ENCODE peak calls at places on chromosomes 2 and 18, in six cellular contexts. N is fibroblast of the aortic adventitia, C is astrocyte of the spinal cord, Y is tibial nerve, M is AG10803, V is neural crest cell. D is an unnamed sample.

GRCh38 chr2:182824056-182824758 is 42.2 kb downstream of the FRZB start:
- DNase-seq in V (no peak), C (no peak), N (no peak), M (no peak), Y (no peak), D (no peak)

GRCh38 chr2:25032094-25032493 is 9.8 kb upstream of the EFR3B start:
- DNase-seq in N (peak), C (no peak), M (peak), V (no peak), Y (no peak), D (no peak)

GRCh38 chr2:37148325-37148724 is 8.5 kb downstream of the EIF2AK2 start:
- DNase-seq in Y (no peak), C (no peak), V (no peak), N (no peak), M (no peak), D (no peak)

GRCh38 chr2:20049631-20050030 is 1.8 kb downstream of the LAPTM4A start:
- DNase-seq in M (peak), V (no peak), Y (peak), N (peak), C (peak), D (no peak)

GRCh38 chr2:8154936-8155335 is 526.9 kb upstream of the ID2 start:
- DNase-seq in Y (no peak), C (peak), V (no peak), N (peak), M (peak), D (no peak)

GRCh38 chr2:34652636-34653035 is 1053.5 kb upstream of the FAM98A start:
- DNase-seq in N (peak), V (peak), Y (no peak), C (peak), M (no peak), D (no peak)

GRCh38 chr2:33242845-33243244 is 233.6 kb upstream of the RASGRP3 start:
- DNase-seq in N (peak), C (peak), Y (no peak), M (peak), V (no peak), D (no peak)

GRCh38 chr2:201866643-201867310 is 60.4 kb downstream of the CDK15 start:
- DNase-seq in N (no peak), M (no peak), V (no peak), Y (no peak), C (no peak), D (no peak)

GRCh38 chr2:202758638-202759037 is 112.9 kb downstream of the ICA1L start:
- DNase-seq in V (no peak), M (no peak), C (no peak), Y (no peak), N (no peak), D (no peak)

GRCh38 chr2:48445091-48445725 is 84.7 kb upstream of the STON1 start:
- DNase-seq in V (no peak), Y (no peak), C (no peak), N (no peak), M (no peak), D (no peak)

GRCh38 chr2:86048383-86048701 is 57.3 kb downstream of the POLR1A start:
- DNase-seq in N (no peak), M (no peak), C (no peak), Y (no peak), V (no peak), D (no peak)

GRCh38 chr18:50114448-50114847 is 80.5 kb downstream of the MYO5B start:
- DNase-seq in V (no peak), Y (no peak), C (no peak), M (no peak), N (no peak), D (no peak)

GRCh38 chr2:216344958-216345315 is 27.3 kb downstream of the MARCHF4 start:
- DNase-seq in Y (no peak), V (no peak), N (no peak), M (peak), C (peak), D (no peak)

GRCh38 chr2:102112692-102113665 is 29.6 kb upstream of the IL1R1 start:
- DNase-seq in C (peak), N (peak), V (no peak), M (peak), Y (no peak), D (no peak)

GRCh38 chr2:74507926-74508520 is 528 bp upstream of the PCGF1 start:
- DNase-seq in C (no peak), V (no peak), M (peak), N (no peak), Y (no peak), D (no peak)

GRCh38 chr2:20630967-20631366 is 19.9 kb downstream of the HS1BP3 start:
- DNase-seq in N (no peak), M (no peak), C (no peak), V (no peak), Y (no peak), D (no peak)

GRCh38 chr18:23903971-23904370 is 110.6 kb upstream of the TTC39C start:
- DNase-seq in Y (no peak), V (no peak), C (no peak), M (no peak), N (no peak), D (no peak)

GRCh38 chr18:33440011-33440383 is 524 bp downstream of the CCDC178 start:
- DNase-seq in Y (peak), N (peak), V (peak), C (peak), M (peak), D (no peak)

GRCh38 chr2:197673606-197674005 is 1.8 kb downstream of the RFTN2 start:
- DNase-seq in C (no peak), Y (no peak), V (no peak), N (no peak), M (no peak), D (no peak)

GRCh38 chr2:84865181-84865783 is 15.6 kb downstream of the TRABD2A start:
- DNase-seq in C (peak), N (peak), V (no peak), M (peak), Y (no peak), D (no peak)

GRCh38 chr2:191343796-191344338 is 98.7 kb downstream of the MYO1B start:
- DNase-seq in C (no peak), Y (no peak), M (no peak), N (no peak), V (no peak), D (no peak)

GRCh38 chr18:12886498-12887126 is 2.6 kb upstream of the PTPN2 start:
- DNase-seq in V (no peak), C (no peak), N (no peak), Y (no peak), M (peak), D (no peak)

GRCh38 chr18:76981388-76981968 is 151.1 kb downstream of the MBP start:
- DNase-seq in N (no peak), M (no peak), V (no peak), C (no peak), Y (no peak), D (no peak)

GRCh38 chr2:98697651-98698337 is 33.1 kb downstream of the MGAT4A start:
- DNase-seq in N (no peak), V (no peak), M (no peak), Y (no peak), C (no peak), D (no peak)

GRCh38 chr2:43136011-43136799 is 90.2 kb downstream of the ZFP36L2 start:
- DNase-seq in C (no peak), M (no peak), N (no peak), Y (no peak), V (no peak), D (no peak)

GRCh38 chr2:132652501-132652900 is 17.5 kb downstream of the LYPD1 start:
- DNase-seq in N (no peak), Y (no peak), V (no peak), M (no peak), C (no peak), D (no peak)

GRCh38 chr18:47582055-47582454 is 330.6 kb upstream of the SKOR2 start:
- DNase-seq in N (no peak), C (no peak), V (peak), Y (no peak), M (no peak), D (no peak)

GRCh38 chr2:221075203-221075602 is 496.9 kb downstream of the EPHA4 start:
- DNase-seq in C (peak), N (peak), V (no peak), Y (no peak), M (peak), D (no peak)

GRCh38 chr2:164456599-164456998 is 164.7 kb downstream of the GRB14 start:
- DNase-seq in N (no peak), M (no peak), V (no peak), C (peak), Y (no peak), D (no peak)

GRCh38 chr2:132929786-132930185 is 259.8 kb upstream of the LYPD1 start:
- DNase-seq in C (no peak), M (no peak), N (peak), V (no peak), Y (no peak), D (no peak)

GRCh38 chr2:101038455-101039255 is 36.6 kb downstream of the RPL31 start:
- DNase-seq in N (peak), C (no peak), M (peak), V (no peak), Y (no peak), D (no peak)

GRCh38 chr2:102417946-102418345 is 5.0 kb upstream of the IL18RAP start:
- DNase-seq in M (no peak), V (no peak), C (no peak), Y (no peak), N (no peak), D (no peak)

GRCh38 chr2:46669996-46670793 is 190.8 kb downstream of the TMEM247 start:
- DNase-seq in C (peak), N (peak), Y (no peak), M (peak), V (no peak), D (no peak)

GRCh38 chr2:219576505-219577388 is 4.6 kb downstream of the INHA start:
- DNase-seq in C (no peak), Y (no peak), V (peak), N (no peak), M (no peak), D (no peak)

GRCh38 chr18:48693625-48694262 is 154.9 kb downstream of the CTIF start:
- DNase-seq in M (peak), C (peak), V (no peak), Y (no peak), N (peak), D (no peak)

GRCh38 chr2:166338831-166339339 is 36.9 kb downstream of the SCN9A start:
- DNase-seq in C (no peak), N (no peak), V (no peak), M (no peak), Y (no peak), D (no peak)

GRCh38 chr18:22469061-22469689 is 51.5 kb upstream of the CTAGE1 start:
- DNase-seq in N (no peak), M (no peak), V (no peak), C (peak), Y (no peak), D (no peak)

GRCh38 chr18:12027046-12027445 is 45.7 kb downstream of the IMPA2 start:
- DNase-seq in V (no peak), N (no peak), M (peak), Y (no peak), C (no peak), D (no peak)

GRCh38 chr2:10579441-10580169 is 110.2 kb downstream of the NOL10 start:
- DNase-seq in C (no peak), Y (no peak), V (no peak), N (no peak), M (no peak), D (no peak)

GRCh38 chr18:51149605-51150429 is 47.7 kb downstream of the MEX3C start:
- DNase-seq in C (peak), V (no peak), N (peak), M (peak), Y (no peak), D (no peak)

GRCh38 chr2:69720404-69720803 is 21.5 kb upstream of the ANXA4 start:
- DNase-seq in V (no peak), M (no peak), C (no peak), Y (no peak), N (no peak), D (no peak)
- TF ChIP-seq CTCF in V (peak), M (peak), C (peak), Y (no peak), N (peak), D (no peak)

GRCh38 chr2:226796840-226797288 is 2.8 kb downstream of the IRS1 start:
- DNase-seq in V (no peak), Y (no peak), N (no peak), M (peak), C (peak), D (no peak)
- TF ChIP-seq CTCF in V (peak), Y (peak), N (peak), M (peak), C (peak), D (no peak)

DNA sequence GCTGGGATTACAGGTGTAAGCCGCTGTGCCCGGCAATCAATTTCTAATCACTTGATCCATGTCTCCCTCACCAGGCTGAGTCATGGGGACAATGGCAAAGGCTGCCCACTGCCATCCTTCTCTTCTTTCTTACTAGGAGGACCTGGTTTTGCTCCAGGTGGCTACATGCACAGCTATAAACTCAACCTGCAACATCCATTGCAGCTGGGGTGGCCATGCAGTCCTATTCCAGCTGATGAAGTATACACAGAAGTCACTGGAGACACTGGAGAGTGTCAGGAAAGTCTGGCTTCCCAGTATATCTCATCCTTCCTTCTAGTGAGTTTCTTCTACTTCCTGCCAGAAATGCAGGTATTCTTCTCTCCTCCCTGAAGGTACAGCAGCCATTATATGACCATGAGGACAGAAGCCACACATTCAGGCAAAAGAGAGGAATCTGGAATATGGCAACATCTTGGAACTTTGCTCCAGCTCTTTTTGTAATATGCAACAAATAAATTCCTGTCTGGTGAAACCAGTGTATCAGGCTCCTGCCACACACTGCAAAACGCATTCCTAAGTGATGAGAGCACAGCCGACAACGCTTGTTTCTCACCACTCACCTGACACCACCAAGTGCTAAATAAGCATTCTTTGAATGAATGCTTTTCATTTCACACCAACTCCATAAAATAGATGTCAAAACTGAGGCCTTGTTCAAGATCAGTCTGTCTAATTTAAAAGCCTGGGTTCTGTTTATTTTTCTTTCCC is 32.3 kb downstream of the SCTR start:
- DNase-seq in M (peak), V (no peak), C (peak), N (peak), Y (no peak), D (no peak)
- TF ChIP-seq CTCF in M (no peak), V (no peak), C (no peak), N (no peak), Y (no peak), D (no peak)

GRCh38 chr2:179991344-179991743 is 15.8 kb downstream of the CWC22 start:
- DNase-seq in N (no peak), C (no peak), M (peak), V (no peak), Y (no peak), D (no peak)

GRCh38 chr2:179985163-179985820 is 21.8 kb downstream of the CWC22 start:
- DNase-seq in N (no peak), Y (no peak), M (no peak), C (no peak), V (no peak), D (no peak)

GRCh38 chr2:179983250-179983932 is 23.7 kb downstream of the CWC22 start:
- DNase-seq in Y (no peak), C (no peak), M (no peak), N (no peak), V (no peak), D (no peak)

GRCh38 chr2:179990676-179991317 is 16.3 kb downstream of the CWC22 start:
- DNase-seq in M (no peak), V (no peak), C (no peak), Y (no peak), N (no peak), D (no peak)

DNA sequence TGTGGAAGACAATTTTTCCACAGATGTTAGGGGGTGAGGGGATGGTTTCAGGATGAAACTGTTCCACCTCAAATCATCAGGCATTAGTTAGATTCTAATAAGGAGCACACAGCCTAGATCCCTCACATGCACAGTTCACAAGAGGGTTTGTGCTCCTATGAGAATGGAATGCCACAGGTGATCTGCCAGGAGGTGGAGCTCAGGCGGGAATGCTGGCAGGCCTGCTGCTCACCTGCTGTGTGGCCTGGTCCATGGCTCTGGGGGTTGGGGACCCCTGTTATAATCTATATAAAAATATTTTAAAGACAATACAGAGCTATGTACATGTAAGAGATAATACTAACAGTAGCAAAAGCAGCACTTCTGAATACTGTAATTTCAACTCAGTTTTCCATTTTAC is 19.2 kb downstream of the CWC22 start:
- DNase-seq in M (no peak), Y (no peak), V (no peak), C (no peak), N (no peak), D (no peak)
- TF ChIP-seq CTCF in M (no peak), Y (no peak), V (no peak), C (no peak), N (no peak), D (no peak)

DNA sequence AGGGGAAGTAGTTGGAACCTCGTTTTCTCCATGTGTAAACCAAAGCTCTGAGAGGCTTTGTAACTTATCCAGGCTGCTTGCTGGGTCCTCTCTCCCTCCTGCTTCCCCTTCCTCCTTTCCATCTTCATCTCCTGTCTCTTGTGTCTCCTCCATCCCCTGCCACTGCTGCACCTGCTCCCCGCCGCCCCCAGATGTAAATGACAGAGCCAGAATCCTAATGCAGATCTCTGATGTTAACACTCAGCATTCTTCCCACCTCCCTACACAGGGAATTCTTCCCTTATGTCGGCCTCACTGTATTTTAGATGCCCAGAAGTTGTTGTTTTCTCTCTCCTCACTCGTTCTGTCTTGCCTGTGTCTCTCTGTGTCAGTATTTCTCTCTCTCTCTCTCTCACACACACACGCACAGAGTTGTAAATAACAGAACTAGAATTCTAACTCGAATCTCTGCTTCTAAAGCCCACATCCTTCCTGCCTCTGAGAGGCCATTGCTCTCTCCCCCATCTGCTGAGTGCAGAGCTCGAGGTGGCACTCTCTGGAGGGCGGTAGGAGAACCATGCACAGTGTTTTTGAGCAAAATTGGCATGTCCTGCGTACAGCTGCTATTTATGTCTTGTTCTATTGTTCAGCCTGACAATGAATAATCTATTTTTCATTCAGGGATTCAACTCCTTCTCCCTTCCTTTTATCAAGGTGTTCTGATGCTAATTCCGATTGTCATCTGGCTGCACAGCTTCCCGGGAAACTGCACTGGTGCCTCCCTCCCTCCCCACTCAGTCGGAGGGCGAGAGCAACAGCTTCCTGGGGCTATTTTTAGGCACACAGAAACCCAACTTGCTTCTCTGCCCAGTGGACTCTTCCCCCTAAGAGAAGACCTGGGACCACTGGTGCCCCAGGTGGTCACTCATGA is 219.9 kb downstream of the SH3RF3 start:
- DNase-seq in Y (no peak), M (no peak), C (no peak), V (no peak), N (no peak), D (no peak)
- TF ChIP-seq CTCF in Y (no peak), M (no peak), C (no peak), V (no peak), N (no peak), D (no peak)

GRCh38 chr2:236405357-236405756 is 141.2 kb upstream of the ASB18 start:
- DNase-seq in Y (no peak), N (no peak), M (no peak), V (no peak), C (no peak), D (no peak)

GRCh38 chr2:236404346-236404745 is 140.1 kb upstream of the ASB18 start:
- DNase-seq in M (no peak), V (no peak), Y (no peak), N (no peak), C (no peak), D (no peak)

GRCh38 chr2:236403811-236404210 is 139.6 kb upstream of the ASB18 start:
- DNase-seq in C (no peak), Y (no peak), M (no peak), N (no peak), V (no peak), D (no peak)

GRCh38 chr2:236408786-236409185 is 144.6 kb upstream of the ASB18 start:
- DNase-seq in Y (no peak), M (no peak), C (no peak), V (no peak), N (no peak), D (no peak)

GRCh38 chr2:236408090-236408489 is 143.9 kb upstream of the ASB18 start:
- DNase-seq in Y (no peak), N (no peak), V (no peak), M (no peak), C (no peak), D (no peak)
- TF ChIP-seq CTCF in Y (no peak), N (no peak), V (no peak), M (no peak), C (no peak), D (no peak)

D was measured in omental fat pad.